ENCODE peak calls at places on chromosomes 16 and 17, in six cellular contexts. O, T, E, P, H and D are unnamed samples.
A peak's percentile ranks its signal among the peaks of the same experiment; 100 is the strongest.

GRCh38 chr17:81523139-81524062 is 4.8 kb upstream of the FSCN2 start:
- DNase-seq in E (peak; percentile 70), P (peak; percentile 93), T (peak; percentile 89), H (peak; percentile 74), O (peak; percentile 21), D (peak; percentile 56)

GRCh38 chr17:71709974-71710373 is 410.8 kb upstream of the SOX9 start:
- DNase-seq in T (no peak), P (no peak), O (peak; percentile 26), E (peak; percentile 17), H (no peak), D (peak; percentile 15)

GRCh38 chr17:81735181-81736102 is 23.4 kb downstream of the SLC25A10 start:
- DNase-seq in H (no peak), O (peak; percentile 33), P (no peak), T (no peak), E (no peak), D (peak; percentile 45)

GRCh38 chr17:69733171-69734014 is 318.9 kb downstream of the MAP2K6 start:
- DNase-seq in P (peak; percentile 33), H (no peak), T (no peak), E (no peak), O (peak; percentile 88), D (peak; percentile 84)

GRCh38 chr17:82367724-82368524 is 3.6 kb upstream of the UTS2R start:
- DNase-seq in O (peak; percentile 11), H (no peak), P (peak; percentile 75), E (no peak), T (peak; percentile 92), D (no peak)

GRCh38 chr16:87366288-87366687 is 17.3 kb downstream of the FBXO31 start:
- DNase-seq in O (no peak), H (no peak), P (no peak), E (no peak), T (no peak), D (no peak)

GRCh38 chr16:56513972-56514371 is 5.9 kb downstream of the BBS2 start:
- DNase-seq in P (peak; percentile 73), O (peak; percentile 74), T (peak; percentile 45), E (no peak), H (no peak), D (peak; percentile 75)

GRCh38 chr17:53420035-53420641 is 402.6 kb upstream of the KIF2B start:
- DNase-seq in T (no peak), O (no peak), E (no peak), H (no peak), P (no peak), D (no peak)

GRCh38 chr16:85935957-85936760 is 37.2 kb downstream of the IRF8 start:
- DNase-seq in E (no peak), P (no peak), O (no peak), H (no peak), T (no peak), D (no peak)

GRCh38 chr17:77592503-77592902 is 366.0 kb upstream of the TNRC6C start:
- DNase-seq in E (no peak), H (no peak), P (no peak), T (no peak), O (no peak), D (no peak)

GRCh38 chr17:15651583-15652110 is 32.1 kb upstream of the FBXW10B start:
- DNase-seq in T (peak; percentile 87), P (peak; percentile 85), E (peak; percentile 37), O (peak; percentile 99), H (no peak), D (peak; percentile 99)

GRCh38 chr17:12979255-12979654 is 38.6 kb downstream of the ELAC2 start:
- DNase-seq in H (no peak), E (no peak), O (no peak), T (no peak), P (no peak), D (no peak)

GRCh38 chr17:50198026-50198669 is 3.3 kb downstream of the COL1A1 start:
- DNase-seq in E (no peak), T (no peak), O (peak; percentile 63), P (peak; percentile 62), H (no peak), D (peak; percentile 82)

GRCh38 chr16:50266337-50267091 is at the start of gene ADCY7:
- DNase-seq in P (peak; percentile 83), E (no peak), T (peak; percentile 57), H (no peak), O (peak; percentile 78), D (peak; percentile 85)

GRCh38 chr17:79888009-79888540 is 48.8 kb upstream of the CBX4 start:
- DNase-seq in T (no peak), H (no peak), O (no peak), E (no peak), P (no peak), D (no peak)

GRCh38 chr17:31488264-31488981 is 96.9 kb downstream of the RAB11FIP4 start:
- DNase-seq in O (no peak), P (peak; percentile 51), E (no peak), H (no peak), T (peak; percentile 61), D (no peak)

GRCh38 chr17:13562271-13562800 is 39.4 kb downstream of the HS3ST3A1 start:
- DNase-seq in T (no peak), H (no peak), P (no peak), E (no peak), O (peak; percentile 97), D (peak; percentile 91)

GRCh38 chr17:82527893-82528292 is 8.4 kb downstream of the FOXK2 start:
- DNase-seq in E (no peak), O (no peak), H (no peak), P (no peak), T (no peak), D (no peak)

GRCh38 chr16:11319529-11320146 is 25.6 kb upstream of the RMI2 start:
- DNase-seq in H (no peak), O (no peak), T (no peak), P (no peak), E (no peak), D (no peak)

GRCh38 chr17:80761421-80761871 is 216.8 kb downstream of the RPTOR start:
- DNase-seq in H (no peak), O (peak; percentile 88), E (no peak), P (no peak), T (no peak), D (peak; percentile 92)

GRCh38 chr17:2175294-2175628 is 120.4 kb downstream of the HIC1 start:
- DNase-seq in H (no peak), T (no peak), E (no peak), P (no peak), O (no peak), D (no peak)

GRCh38 chr16:4454618-4455017 is 19.8 kb downstream of the NMRAL1 start:
- DNase-seq in E (no peak), O (no peak), H (peak; percentile 71), T (peak; percentile 47), P (peak; percentile 35), D (no peak)

GRCh38 chr17:80725532-80725931 is 180.9 kb downstream of the RPTOR start:
- DNase-seq in O (no peak), T (no peak), E (no peak), H (no peak), P (no peak), D (peak; percentile 73)

GRCh38 chr17:42485680-42486079 is 27.0 kb downstream of the ATP6V0A1 start:
- DNase-seq in H (no peak), T (no peak), P (no peak), E (no peak), O (no peak), D (peak; percentile 26)

GRCh38 chr17:47388825-47389224 is 65.1 kb downstream of the EFCAB13 start:
- DNase-seq in E (no peak), H (no peak), P (no peak), T (no peak), O (no peak), D (no peak)

GRCh38 chr16:22081050-22081449 is 11.3 kb upstream of the VWA3A start:
- DNase-seq in T (no peak), H (no peak), P (no peak), E (no peak), O (no peak), D (no peak)
- H2BK15ac ChIP-seq in T (no peak overlapping the region), H (no peak overlapping the region), P (no peak overlapping the region), E (no peak overlapping the region), O (no peak overlapping the region), D (no peak overlapping the region)

DNA sequence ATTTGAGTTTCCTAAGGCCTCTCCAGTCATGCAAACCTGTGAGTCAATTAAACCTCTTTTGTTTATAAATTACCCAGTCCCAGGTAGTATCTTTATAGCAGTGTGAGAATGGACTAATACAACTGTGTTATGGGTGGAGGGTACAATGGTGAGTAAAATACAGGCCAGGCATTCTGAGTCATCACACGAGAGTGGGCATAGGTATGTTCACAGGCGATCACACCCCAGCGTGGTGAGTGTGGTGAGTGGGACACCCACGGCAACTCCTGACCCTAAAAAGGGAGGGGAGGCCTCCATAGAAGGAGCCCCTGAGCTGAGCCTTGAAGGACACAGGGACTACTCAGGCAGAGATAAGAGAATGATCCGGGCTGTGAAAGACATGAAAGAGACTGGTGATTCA is 22.6 kb upstream of the MAPT start:
- DNase-seq in P (no peak), H (no peak), O (no peak), T (no peak), E (no peak), D (no peak)
- H3K4ac ChIP-seq in P (no peak overlapping the region), H (no peak overlapping the region), O (no peak overlapping the region), T (no peak overlapping the region), E (no peak overlapping the region), D (no peak overlapping the region)

DNA sequence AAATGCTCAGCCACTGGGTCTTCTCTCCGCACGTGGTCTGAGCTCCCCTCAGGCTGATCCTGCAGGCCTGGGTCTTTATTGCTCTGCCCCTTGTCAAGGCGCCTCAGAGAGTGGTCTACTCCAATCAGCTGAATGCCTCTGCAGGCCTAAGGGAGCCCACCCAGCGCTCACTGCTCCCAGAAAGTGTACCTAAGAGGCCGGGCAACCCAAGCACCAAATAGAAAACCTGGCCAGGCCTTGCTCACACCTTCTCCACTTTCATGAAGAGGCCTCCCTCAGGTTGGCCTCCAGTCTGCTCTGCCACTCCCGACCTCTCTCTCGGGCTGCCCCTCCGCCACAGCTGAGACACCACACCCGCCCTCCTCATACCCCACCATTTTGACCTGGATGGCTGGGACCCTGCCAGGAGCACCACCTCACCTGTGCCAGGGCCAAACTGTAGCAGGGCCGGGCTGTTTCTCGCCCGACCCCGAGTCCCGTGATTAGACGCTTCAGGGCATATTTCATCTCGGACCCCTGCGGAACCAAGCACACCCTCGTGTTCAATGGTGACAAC is 665 bp downstream of the MYBBP1A start:
- DNase-seq in P (no peak), O (no peak), H (no peak), T (no peak), E (no peak), D (no peak)
- H2BK15ac ChIP-seq in P (no peak overlapping the region), O (no peak overlapping the region), H (peak overlapping the region; percentile 83), T (no peak overlapping the region), E (no peak overlapping the region), D (no peak overlapping the region)

GRCh38 chr17:74761419-74761818 is 13.0 kb downstream of the NHERF1 start:
- DNase-seq in H (no peak), P (no peak), E (no peak), T (no peak), O (no peak), D (no peak)
- H3K4ac ChIP-seq in H (peak overlapping the region; percentile 87), P (no peak overlapping the region), E (no peak overlapping the region), T (no peak overlapping the region), O (no peak overlapping the region), D (no peak overlapping the region)

GRCh38 chr17:73724341-73724740 is 80.1 kb upstream of the SDK2 start:
- DNase-seq in H (no peak), O (no peak), E (no peak), T (no peak), P (no peak), D (no peak)
- H2BK15ac ChIP-seq in H (no peak overlapping the region), O (no peak overlapping the region), E (peak overlapping the region; percentile 10), T (no peak overlapping the region), P (no peak overlapping the region), D (no peak overlapping the region)